ENCODE peak calls at places on chromosomes 11 and 22, in four cellular contexts. E is HL-60, Q is HCT116, I is suprapubic skin. T is an unnamed sample.

GRCh38 chr11:58330861-58331260 is 28.0 kb downstream of the OR5B17 start:
- DNase-seq in E (no peak), Q (no peak), I (no peak), T (no peak)

GRCh38 chr22:44292007-44292370 is 20.8 kb downstream of the SHISAL1 start:
- DNase-seq in E (no peak), Q (no peak), I (no peak), T (no peak)

GRCh38 chr11:93905384-93905783 is 55.0 kb upstream of the VSTM5 start:
- DNase-seq in E (no peak), Q (no peak), I (no peak), T (no peak)

GRCh38 chr22:24416095-24416494 is 11.3 kb upstream of the ADORA2A start:
- DNase-seq in E (no peak), Q (no peak), I (no peak), T (no peak)

GRCh38 chr11:117095301-117096139 is 2.7 kb downstream of the SIK3 start:
- DNase-seq in E (no peak), Q (no peak), I (no peak), T (no peak)

GRCh38 chr11:72569966-72570892 is 104.0 kb downstream of the PDE2A start:
- DNase-seq in E (no peak), Q (no peak), I (peak; percentile 48), T (no peak)

GRCh38 chr22:25404923-25405853 is 159.3 kb upstream of the GRK3 start:
- DNase-seq in E (peak; percentile 83), Q (no peak), I (no peak), T (peak; percentile 81)

GRCh38 chr11:130180491-130180890 is 20.9 kb downstream of the ST14 start:
- DNase-seq in E (no peak), Q (no peak), I (no peak), T (no peak)

GRCh38 chr11:16799890-16800289 is 61.4 kb downstream of the C11orf58 start:
- DNase-seq in E (no peak), Q (no peak), I (no peak), T (no peak)

GRCh38 chr11:71298016-71298550 is 45.7 kb upstream of the SHANK2 start:
- DNase-seq in E (no peak), Q (no peak), I (peak; percentile 48), T (no peak)

GRCh38 chr11:14764899-14765527 is 121.4 kb downstream of the PDE3B start:
- DNase-seq in E (peak; percentile 51), Q (no peak), I (no peak), T (peak; percentile 2)

GRCh38 chr11:64745523-64746328 is 1.8 kb upstream of the RASGRP2 start:
- DNase-seq in E (peak; percentile 83), Q (no peak), I (peak; percentile 90), T (peak; percentile 82)

GRCh38 chr22:49327411-49327810 is 500.3 kb downstream of the BRD1 start:
- DNase-seq in E (no peak), Q (no peak), I (peak; percentile 9), T (no peak)

GRCh38 chr11:313787-314547 is at the start of gene IFITM1:
- DNase-seq in E (peak; percentile 49), Q (no peak), I (no peak), T (peak; percentile 68)

GRCh38 chr22:39960791-39961746 is 872 bp downstream of the TMA7B start:
- DNase-seq in E (peak; percentile 91), Q (no peak), I (no peak), T (peak; percentile 38)

GRCh38 chr22:50170453-50171318 is at the start of gene PANX2:
- DNase-seq in E (no peak), Q (no peak), I (no peak), T (no peak)

GRCh38 chr11:102115557-102115956 is 5.3 kb downstream of the YAP1 start:
- DNase-seq in E (no peak), Q (no peak), I (no peak), T (no peak)

GRCh38 chr11:37449146-37449545 is 851.1 kb upstream of the RAG2 start:
- DNase-seq in E (peak; percentile 28), Q (no peak), I (no peak), T (no peak)

GRCh38 chr11:89405629-89406028 is 85.5 kb downstream of the NOX4 start:
- DNase-seq in E (no peak), Q (peak; percentile 6), I (no peak), T (no peak)

GRCh38 chr11:7630002-7630401 is 43.3 kb downstream of the CYB5R2 start:
- DNase-seq in E (no peak), Q (no peak), I (no peak), T (no peak)

GRCh38 chr11:47538741-47539575 is 14.0 kb downstream of the CELF1 start:
- DNase-seq in E (no peak), Q (no peak), I (no peak), T (no peak)

GRCh38 chr11:104918113-104918824 is 20.0 kb upstream of the CASP12 start:
- DNase-seq in E (no peak), Q (no peak), I (no peak), T (no peak)

GRCh38 chr22:30299322-30299721 is 10.0 kb upstream of the CASTOR1 start:
- DNase-seq in E (no peak), Q (no peak), I (no peak), T (no peak)

GRCh38 chr11:105693075-105693474 is 83.2 kb downstream of the GRIA4 start:
- DNase-seq in E (no peak), Q (no peak), I (no peak), T (no peak)

GRCh38 chr11:127023991-127024390 is 23.4 kb upstream of the KIRREL3 start:
- DNase-seq in E (no peak), Q (no peak), I (no peak), T (no peak)

GRCh38 chr22:31020334-31020733 is 51.3 kb downstream of the TUG1 start:
- DNase-seq in E (no peak), Q (no peak), I (peak; percentile 29), T (no peak)

GRCh38 chr11:122628691-122629555 is 26.6 kb upstream of the UBASH3B start:
- DNase-seq in E (peak; percentile 81), Q (peak; percentile 64), I (no peak), T (peak; percentile 52)
- TF ChIP-seq POLR2AphosphoS5 in E (no peak), Q (no peak), I (no peak), T (no peak)

GRCh38 chr11:44623321-44623715 is 57.9 kb downstream of the CD82 start:
- DNase-seq in E (no peak), Q (no peak), I (peak; percentile 76), T (no peak)

GRCh38 chr11:44624761-44625221 is 59.3 kb downstream of the CD82 start:
- DNase-seq in E (no peak), Q (no peak), I (no peak), T (no peak)

GRCh38 chr11:44622721-44623258 is 57.3 kb downstream of the CD82 start:
- DNase-seq in E (no peak), Q (no peak), I (peak; percentile 50), T (no peak)

GRCh38 chr11:44622190-44622650 is 56.8 kb downstream of the CD82 start:
- DNase-seq in E (no peak), Q (no peak), I (peak; percentile 62), T (no peak)

DNA sequence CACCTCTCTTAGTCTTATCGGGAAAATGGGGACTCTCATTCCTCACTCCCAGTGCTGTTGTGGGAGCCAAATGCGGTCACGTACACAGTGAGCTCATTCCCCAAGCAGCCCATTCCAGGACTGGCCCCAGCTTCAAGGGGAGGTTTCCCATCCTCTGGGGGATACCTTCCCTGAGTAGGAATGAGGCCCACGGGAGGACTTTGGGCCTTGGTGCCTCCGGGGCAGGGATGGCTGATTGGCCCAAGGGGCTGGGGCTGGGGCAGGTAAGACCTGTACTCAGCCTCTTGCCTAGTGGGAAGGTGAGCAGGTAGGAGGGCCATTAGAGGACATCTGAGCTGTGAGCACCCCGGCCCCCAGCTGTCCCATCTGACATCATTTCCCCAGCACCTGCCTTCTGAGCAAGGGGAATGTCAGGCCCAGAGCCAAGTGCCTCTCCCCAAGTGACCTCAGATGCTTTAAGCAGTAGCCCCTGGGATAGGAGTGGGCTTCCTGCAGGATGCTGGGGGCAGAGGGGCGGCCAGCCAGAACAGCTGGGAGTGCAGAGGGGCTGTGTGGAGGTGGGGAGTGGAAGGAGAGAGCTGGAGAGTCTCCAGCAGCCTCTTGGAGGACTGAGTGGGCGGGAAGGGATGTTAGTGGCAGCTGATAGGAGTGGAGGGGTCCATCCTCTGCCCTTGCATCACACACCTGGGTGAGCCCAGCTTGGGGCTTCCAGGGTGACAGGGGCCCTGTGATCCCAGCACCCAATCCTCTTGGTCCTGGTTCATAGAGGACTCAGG is 58.4 kb downstream of the CD82 start:
- DNase-seq in E (no peak), Q (no peak), I (peak; percentile 67), T (no peak)
- TF ChIP-seq POLR2AphosphoS5 in E (no peak), Q (no peak), I (no peak), T (no peak)

DNA sequence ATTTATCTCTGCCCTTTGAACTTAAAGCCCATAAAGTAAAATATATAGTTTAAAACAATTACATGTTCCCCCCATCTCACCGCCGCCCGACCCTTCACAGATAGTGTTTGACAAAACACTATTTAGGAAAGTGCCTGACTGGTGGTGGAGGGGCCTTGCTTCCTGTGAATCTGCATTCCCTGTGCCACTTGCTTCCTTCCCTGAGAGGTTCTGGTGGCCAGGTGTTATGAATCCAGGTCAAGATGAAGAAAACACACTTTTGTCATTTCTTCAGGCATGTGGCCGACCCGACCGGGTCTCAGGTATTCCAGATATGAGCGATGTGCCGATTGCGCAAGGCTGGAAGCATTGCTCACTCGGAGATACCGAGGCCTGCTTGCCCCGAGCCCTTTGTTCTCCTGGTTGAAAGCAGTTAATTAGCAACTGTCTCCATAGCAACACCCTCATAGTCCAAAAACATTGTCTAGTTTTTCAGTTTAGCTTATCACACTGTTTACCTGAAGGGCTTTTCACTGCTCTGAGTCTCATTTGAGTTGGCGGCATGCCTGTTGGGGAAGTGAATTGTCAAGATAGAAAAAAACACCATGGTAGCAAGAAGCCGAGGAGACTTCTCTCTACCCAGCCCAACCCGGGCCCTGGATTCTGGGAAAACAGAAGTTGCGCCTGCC is 128.3 kb downstream of the TEAD1 start:
- DNase-seq in E (no peak), Q (peak; percentile 97), I (no peak), T (no peak)
- TF ChIP-seq POLR2AphosphoS5 in E (no peak), Q (peak; percentile 58), I (no peak), T (no peak)

GRCh38 chr22:38862375-38863329 is 9.4 kb downstream of the CBX6 start:
- DNase-seq in E (no peak), Q (no peak), I (no peak), T (no peak)

GRCh38 chr22:38866024-38866398 is 6.0 kb downstream of the CBX6 start:
- DNase-seq in E (no peak), Q (no peak), I (peak; percentile 76), T (no peak)

GRCh38 chr22:38865201-38866023 is 6.6 kb downstream of the CBX6 start:
- DNase-seq in E (no peak), Q (no peak), I (no peak), T (no peak)

GRCh38 chr22:38863531-38864131 is 8.4 kb downstream of the CBX6 start:
- DNase-seq in E (no peak), Q (no peak), I (no peak), T (no peak)

DNA sequence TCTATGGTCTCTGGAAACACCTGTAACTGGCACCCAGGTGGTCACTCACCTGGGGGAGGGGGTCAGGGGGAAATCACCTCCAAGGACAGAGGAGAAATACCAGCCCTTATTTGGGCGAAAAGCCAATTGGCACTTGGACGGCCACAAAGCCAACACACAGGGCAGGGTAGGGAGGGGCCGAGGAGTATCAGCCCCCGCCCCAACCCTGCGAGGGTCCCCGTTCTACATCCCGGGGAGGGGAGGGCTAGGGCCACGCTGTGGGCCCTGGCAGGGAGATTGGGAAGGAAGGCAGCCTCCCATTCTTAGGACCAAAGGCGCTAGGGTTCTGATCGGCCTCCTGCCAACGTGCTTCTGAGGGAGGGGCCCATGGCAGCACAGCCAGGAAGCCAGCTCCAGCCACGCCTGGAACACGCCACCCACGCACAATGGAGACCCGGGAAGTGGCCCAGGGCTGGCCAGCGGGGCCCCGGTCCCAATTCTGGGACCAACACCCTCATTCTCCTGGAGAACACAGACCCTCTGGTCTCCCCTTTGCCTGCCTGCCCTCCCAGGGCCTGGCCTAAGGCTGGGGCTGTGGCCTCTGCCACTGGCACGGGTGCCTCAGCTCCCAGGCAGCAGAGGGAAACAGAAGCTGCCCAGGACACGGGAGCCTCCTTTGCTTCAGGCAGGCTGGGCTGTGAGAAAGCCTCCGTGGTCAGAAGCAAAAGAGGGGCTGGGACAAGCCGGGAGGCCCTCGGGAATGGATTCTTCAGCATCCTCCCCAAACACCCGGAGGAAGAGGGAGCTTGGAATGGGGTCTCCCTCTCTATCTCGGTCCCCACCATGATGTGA is 7.4 kb downstream of the CBX6 start:
- DNase-seq in E (no peak), Q (no peak), I (no peak), T (no peak)
- TF ChIP-seq POLR2AphosphoS5 in E (peak; percentile 25), Q (no peak), I (no peak), T (peak; percentile 57)